ENCODE peak calls at places on chromosome 12, in seven cellular contexts. M, C, A, I, H, V and S are unnamed samples.

GRCh38 chr12:89960011-89960507 is 251.4 kb upstream of the ATP2B1 start:
- DNase-seq in H (no peak), I (no peak), A (no peak), C (no peak), V (no peak), M (no peak), S (no peak)

GRCh38 chr12:89040146-89040964 is 311.9 kb downstream of the DUSP6 start:
- DNase-seq in V (no peak), M (peak; percentile 60), I (no peak), H (no peak), C (no peak), A (peak; percentile 22), S (peak; percentile 36)

GRCh38 chr12:75349946-75350345 is 15.5 kb downstream of the GLIPR1L1 start:
- DNase-seq in C (no peak), V (no peak), A (no peak), H (no peak), M (no peak), I (no peak), S (no peak)

GRCh38 chr12:30694412-30694955 is 1.2 kb downstream of the IPO8 start:
- DNase-seq in M (no peak), I (no peak), H (no peak), V (no peak), A (no peak), C (peak; percentile 39), S (peak; percentile 37)

GRCh38 chr12:132524405-132524804 is 34.5 kb downstream of the FBRSL1 start:
- DNase-seq in M (no peak), I (peak; percentile 38), A (no peak), C (no peak), H (no peak), V (no peak), S (no peak)

GRCh38 chr12:67666605-67667004 is 18.1 kb downstream of the DYRK2 start:
- DNase-seq in I (no peak), A (no peak), C (no peak), M (no peak), V (no peak), H (no peak), S (no peak)

GRCh38 chr12:106980944-106981343 is 6.0 kb downstream of the MTERF2 start:
- DNase-seq in I (no peak), H (no peak), M (no peak), A (no peak), C (no peak), V (no peak), S (no peak)

GRCh38 chr12:24852420-24852819 is 96.5 kb downstream of the BCAT1 start:
- DNase-seq in A (no peak), V (no peak), H (no peak), M (no peak), C (no peak), I (no peak), S (no peak)

GRCh38 chr12:110896559-110896958 is 23.8 kb downstream of the MYL2 start:
- DNase-seq in I (no peak), H (no peak), V (no peak), C (no peak), M (no peak), A (no peak), S (no peak)

GRCh38 chr12:32727237-32727636 is 28.5 kb downstream of the YARS2 start:
- DNase-seq in H (no peak), C (no peak), I (no peak), M (no peak), A (no peak), V (no peak), S (no peak)

GRCh38 chr12:12985817-12986408 is 14.2 kb downstream of the HEBP1 start:
- DNase-seq in I (no peak), A (no peak), V (no peak), C (no peak), M (no peak), H (no peak), S (no peak)

GRCh38 chr12:27564612-27565213 is 40.7 kb downstream of the PPFIBP1 start:
- DNase-seq in M (no peak), I (no peak), C (no peak), A (no peak), V (no peak), H (no peak), S (no peak)

GRCh38 chr12:5889381-5890047 is 55.5 kb downstream of the ANO2 start:
- DNase-seq in H (no peak), I (no peak), A (no peak), V (no peak), C (no peak), M (no peak), S (no peak)

GRCh38 chr12:104426926-104427546 is 29.7 kb upstream of the CHST11 start:
- DNase-seq in I (no peak), A (peak; percentile 55), H (no peak), M (no peak), V (no peak), C (no peak), S (no peak)

GRCh38 chr12:11838403-11838802 is 188.9 kb downstream of the ETV6 start:
- DNase-seq in I (no peak), A (no peak), H (no peak), M (no peak), V (no peak), C (no peak), S (no peak)

GRCh38 chr12:76588881-76589565 is 29.5 kb upstream of the OSBPL8 start:
- DNase-seq in M (no peak), C (no peak), H (no peak), I (no peak), V (no peak), A (peak; percentile 91), S (no peak)

GRCh38 chr12:28222081-28222700 is 31.9 kb downstream of the CCDC91 start:
- DNase-seq in C (no peak), I (no peak), H (no peak), A (no peak), M (no peak), V (no peak), S (no peak)

GRCh38 chr12:115223322-115223721 is 539.3 kb upstream of the TBX3 start:
- DNase-seq in V (no peak), A (peak; percentile 27), M (no peak), H (no peak), I (no peak), C (no peak), S (no peak)

GRCh38 chr12:94863286-94863685 is 140.2 kb downstream of the NDUFA12 start:
- DNase-seq in C (no peak), M (no peak), A (no peak), H (no peak), V (no peak), I (no peak), S (no peak)

GRCh38 chr12:3311027-3311402 is 180.0 kb upstream of the PRMT8 start:
- DNase-seq in I (no peak), V (no peak), C (no peak), M (peak; percentile 53), A (no peak), H (no peak), S (no peak)

GRCh38 chr12:44510510-44510909 is 365.6 kb downstream of the NELL2 start:
- DNase-seq in A (no peak), C (no peak), H (no peak), M (no peak), V (no peak), I (no peak), S (no peak)

GRCh38 chr12:19959353-19959752 is 409.0 kb upstream of the PDE3A start:
- DNase-seq in V (no peak), I (no peak), C (no peak), M (no peak), A (no peak), H (no peak), S (no peak)

GRCh38 chr12:122399592-122400373 is 22.7 kb downstream of the CLIP1 start:
- DNase-seq in I (peak; percentile 6), C (peak; percentile 55), V (peak; percentile 50), H (peak; percentile 67), M (peak; percentile 60), A (no peak), S (peak; percentile 81)

GRCh38 chr12:8532045-8532444 is 8.7 kb downstream of the CLEC4E start:
- DNase-seq in C (no peak), M (no peak), V (no peak), A (no peak), H (no peak), I (no peak), S (no peak)

GRCh38 chr12:75876843-75877587 is 154.6 kb downstream of the PHLDA1 start:
- DNase-seq in V (no peak), C (no peak), M (no peak), A (no peak), H (no peak), I (no peak), S (no peak)

GRCh38 chr12:108430245-108430644 is 84.8 kb upstream of the FICD start:
- DNase-seq in C (no peak), A (no peak), I (no peak), V (no peak), M (no peak), H (peak; percentile 34), S (peak; percentile 61)

GRCh38 chr12:48008349-48008748 is 4.1 kb upstream of the COL2A1 start:
- DNase-seq in A (no peak), M (no peak), H (no peak), V (no peak), I (no peak), C (no peak), S (no peak)